ENCODE peak calls at places on chromosomes 12 and 14, in six cellular contexts. One of them, this sample, is unnamed.

GRCh38 chr14:22483863-22484593 is 105.0 kb downstream of the DAD1 start:
- DNase-seq in left lung: no peak
- DNase-seq in IMR-90: no peak
- DNase-seq in mesothelial cell of epicardium: no peak
- DNase-seq in lower leg skin: no peak
- DNase-seq in bronchial epithelial cell: no peak
- DNase-seq in this sample: no peak

GRCh38 chr14:22314183-22314820 is 274.7 kb downstream of the DAD1 start:
- DNase-seq in left lung: no peak
- DNase-seq in IMR-90: peak; percentile 62
- DNase-seq in mesothelial cell of epicardium: no peak
- DNase-seq in lower leg skin: no peak
- DNase-seq in bronchial epithelial cell: peak; percentile 63
- DNase-seq in this sample: no peak

GRCh38 chr14:75982724-75983358 is 1.0 kb upstream of the TGFB3 start:
- DNase-seq in left lung: peak; percentile 88
- DNase-seq in IMR-90: peak; percentile 61
- DNase-seq in mesothelial cell of epicardium: no peak
- DNase-seq in lower leg skin: peak; percentile 23
- DNase-seq in bronchial epithelial cell: no peak
- DNase-seq in this sample: no peak

GRCh38 chr14:55272922-55273321 is 1.7 kb downstream of the FBXO34 start:
- DNase-seq in left lung: no peak
- DNase-seq in IMR-90: no peak
- DNase-seq in mesothelial cell of epicardium: no peak
- DNase-seq in lower leg skin: no peak
- DNase-seq in bronchial epithelial cell: peak; percentile 26
- DNase-seq in this sample: no peak

GRCh38 chr12:122646568-122647220 is 56.5 kb downstream of the HCAR2 start:
- DNase-seq in left lung: no peak
- DNase-seq in IMR-90: peak; percentile 88
- DNase-seq in mesothelial cell of epicardium: no peak
- DNase-seq in lower leg skin: peak; percentile 37
- DNase-seq in bronchial epithelial cell: peak; percentile 66
- DNase-seq in this sample: no peak

GRCh38 chr12:124588689-124589318 is 21.4 kb upstream of the NCOR2 start:
- DNase-seq in left lung: no peak
- DNase-seq in IMR-90: peak; percentile 81
- DNase-seq in mesothelial cell of epicardium: no peak
- DNase-seq in lower leg skin: peak; percentile 77
- DNase-seq in bronchial epithelial cell: peak; percentile 79
- DNase-seq in this sample: no peak

GRCh38 chr12:100474617-100475016 is 951 bp downstream of the NR1H4 start:
- DNase-seq in left lung: no peak
- DNase-seq in IMR-90: no peak
- DNase-seq in mesothelial cell of epicardium: no peak
- DNase-seq in lower leg skin: no peak
- DNase-seq in bronchial epithelial cell: no peak
- DNase-seq in this sample: no peak

GRCh38 chr12:104632724-104633181 is 176.0 kb downstream of the CHST11 start:
- DNase-seq in left lung: no peak
- DNase-seq in IMR-90: peak; percentile 67
- DNase-seq in mesothelial cell of epicardium: no peak
- DNase-seq in lower leg skin: no peak
- DNase-seq in bronchial epithelial cell: no peak
- DNase-seq in this sample: no peak

GRCh38 chr12:102169922-102170698 is 27.5 kb downstream of the PMCH start:
- DNase-seq in left lung: no peak
- DNase-seq in IMR-90: peak; percentile 63
- DNase-seq in mesothelial cell of epicardium: no peak
- DNase-seq in lower leg skin: no peak
- DNase-seq in bronchial epithelial cell: peak; percentile 49
- DNase-seq in this sample: no peak

GRCh38 chr14:59085207-59085739 is 103.2 kb upstream of the DAAM1 start:
- DNase-seq in left lung: no peak
- DNase-seq in IMR-90: no peak
- DNase-seq in mesothelial cell of epicardium: no peak
- DNase-seq in lower leg skin: no peak
- DNase-seq in bronchial epithelial cell: no peak
- DNase-seq in this sample: no peak

GRCh38 chr14:104224516-104225281 is 86.3 kb downstream of the KIF26A start:
- DNase-seq in left lung: peak; percentile 72
- DNase-seq in IMR-90: no peak
- DNase-seq in mesothelial cell of epicardium: no peak
- DNase-seq in lower leg skin: no peak
- DNase-seq in bronchial epithelial cell: no peak
- DNase-seq in this sample: no peak

GRCh38 chr12:96302706-96303310 is 97.4 kb downstream of the CDK17 start:
- DNase-seq in left lung: no peak
- DNase-seq in IMR-90: no peak
- DNase-seq in mesothelial cell of epicardium: no peak
- DNase-seq in lower leg skin: no peak
- DNase-seq in bronchial epithelial cell: no peak
- DNase-seq in this sample: no peak

GRCh38 chr12:1651946-1652345 is 22.9 kb downstream of the WNT5B start:
- DNase-seq in left lung: no peak
- DNase-seq in IMR-90: no peak
- DNase-seq in mesothelial cell of epicardium: no peak
- DNase-seq in lower leg skin: no peak
- DNase-seq in bronchial epithelial cell: no peak
- DNase-seq in this sample: no peak

GRCh38 chr12:63922446-63922845 is 77.9 kb downstream of the SRGAP1 start:
- DNase-seq in left lung: no peak
- DNase-seq in IMR-90: peak; percentile 73
- DNase-seq in mesothelial cell of epicardium: no peak
- DNase-seq in lower leg skin: no peak
- DNase-seq in bronchial epithelial cell: peak; percentile 83
- DNase-seq in this sample: no peak

GRCh38 chr14:61125314-61126082 is 144.5 kb downstream of the SLC38A6 start:
- DNase-seq in left lung: no peak
- DNase-seq in IMR-90: peak; percentile 48
- DNase-seq in mesothelial cell of epicardium: no peak
- DNase-seq in lower leg skin: no peak
- DNase-seq in bronchial epithelial cell: peak; percentile 56
- DNase-seq in this sample: no peak

GRCh38 chr12:109863961-109864712 is 16.2 kb downstream of the GLTP start:
- DNase-seq in left lung: no peak
- DNase-seq in IMR-90: peak; percentile 63
- DNase-seq in mesothelial cell of epicardium: no peak
- DNase-seq in lower leg skin: no peak
- DNase-seq in bronchial epithelial cell: peak; percentile 74
- DNase-seq in this sample: no peak

GRCh38 chr14:74638066-74638465 is 26.0 kb upstream of the LTBP2 start:
- DNase-seq in left lung: no peak
- DNase-seq in IMR-90: no peak
- DNase-seq in mesothelial cell of epicardium: no peak
- DNase-seq in lower leg skin: no peak
- DNase-seq in bronchial epithelial cell: no peak
- DNase-seq in this sample: no peak

GRCh38 chr12:116916714-116917114 is 6.0 kb downstream of the FBXW8 start:
- DNase-seq in left lung: no peak
- DNase-seq in IMR-90: peak; percentile 84
- DNase-seq in mesothelial cell of epicardium: no peak
- DNase-seq in lower leg skin: no peak
- DNase-seq in bronchial epithelial cell: peak; percentile 70
- DNase-seq in this sample: peak; percentile 74

GRCh38 chr14:92456215-92457017 is 57.2 kb upstream of the RIN3 start:
- DNase-seq in left lung: peak; percentile 90
- DNase-seq in IMR-90: peak; percentile 70
- DNase-seq in mesothelial cell of epicardium: no peak
- DNase-seq in lower leg skin: no peak
- DNase-seq in bronchial epithelial cell: peak; percentile 29
- DNase-seq in this sample: no peak

GRCh38 chr12:54214553-54215374 is 26.0 kb upstream of the SMUG1 start:
- DNase-seq in left lung: peak; percentile 96
- DNase-seq in IMR-90: peak; percentile 85
- DNase-seq in mesothelial cell of epicardium: peak; percentile 87
- DNase-seq in lower leg skin: peak; percentile 84
- DNase-seq in bronchial epithelial cell: peak; percentile 72
- DNase-seq in this sample: peak; percentile 88

GRCh38 chr14:77674931-77675330 is 32.9 kb downstream of the ALKBH1 start:
- DNase-seq in left lung: no peak
- DNase-seq in IMR-90: no peak
- DNase-seq in mesothelial cell of epicardium: no peak
- DNase-seq in lower leg skin: no peak
- DNase-seq in bronchial epithelial cell: no peak
- DNase-seq in this sample: no peak

GRCh38 chr14:103378042-103378854 is 7.0 kb upstream of the MARK3 start:
- DNase-seq in left lung: no peak
- DNase-seq in IMR-90: no peak
- DNase-seq in mesothelial cell of epicardium: no peak
- DNase-seq in lower leg skin: no peak
- DNase-seq in bronchial epithelial cell: no peak
- DNase-seq in this sample: no peak

GRCh38 chr12:2243275-2243674 is 190.5 kb downstream of the CACNA1C start:
- DNase-seq in left lung: no peak
- DNase-seq in IMR-90: peak; percentile 32
- DNase-seq in mesothelial cell of epicardium: no peak
- DNase-seq in lower leg skin: no peak
- DNase-seq in bronchial epithelial cell: no peak
- DNase-seq in this sample: no peak

GRCh38 chr12:69688496-69689427 is 10.3 kb downstream of the BEST3 start:
- DNase-seq in left lung: peak; percentile 85
- DNase-seq in IMR-90: peak; percentile 94
- DNase-seq in mesothelial cell of epicardium: no peak
- DNase-seq in lower leg skin: peak; percentile 31
- DNase-seq in bronchial epithelial cell: peak; percentile 94
- DNase-seq in this sample: peak; percentile 15

GRCh38 chr14:103125098-103126070 is 2.1 kb downstream of the TNFAIP2 start:
- DNase-seq in left lung: peak; percentile 40
- DNase-seq in IMR-90: no peak
- DNase-seq in mesothelial cell of epicardium: no peak
- DNase-seq in lower leg skin: no peak
- DNase-seq in bronchial epithelial cell: no peak
- DNase-seq in this sample: no peak

GRCh38 chr12:4975574-4975973 is 65.9 kb downstream of the KCNA1 start:
- DNase-seq in left lung: peak; percentile 74
- DNase-seq in IMR-90: no peak
- DNase-seq in mesothelial cell of epicardium: no peak
- DNase-seq in lower leg skin: no peak
- DNase-seq in bronchial epithelial cell: no peak
- DNase-seq in this sample: no peak

GRCh38 chr12:105319691-105320209 is 10.7 kb upstream of the C12orf75 start:
- DNase-seq in left lung: no peak
- DNase-seq in IMR-90: no peak
- DNase-seq in mesothelial cell of epicardium: no peak
- DNase-seq in lower leg skin: no peak
- DNase-seq in bronchial epithelial cell: no peak
- DNase-seq in this sample: no peak

GRCh38 chr12:124836759-124837158 is 26.9 kb downstream of the SCARB1 start:
- DNase-seq in left lung: peak; percentile 23
- DNase-seq in IMR-90: no peak
- DNase-seq in mesothelial cell of epicardium: no peak
- DNase-seq in lower leg skin: no peak
- DNase-seq in bronchial epithelial cell: no peak
- DNase-seq in this sample: no peak

GRCh38 chr12:9761407-9761736 is 671 bp upstream of the CD69 start:
- DNase-seq in left lung: no peak
- DNase-seq in IMR-90: no peak
- DNase-seq in mesothelial cell of epicardium: no peak
- DNase-seq in lower leg skin: no peak
- DNase-seq in bronchial epithelial cell: no peak
- DNase-seq in this sample: no peak

GRCh38 chr12:96247567-96247962 is 53.4 kb downstream of the ELK3 start:
- DNase-seq in left lung: no peak
- DNase-seq in IMR-90: peak; percentile 78
- DNase-seq in mesothelial cell of epicardium: no peak
- DNase-seq in lower leg skin: no peak
- DNase-seq in bronchial epithelial cell: peak; percentile 51
- DNase-seq in this sample: no peak

GRCh38 chr14:100363053-100363452 is 39.9 kb downstream of the SLC25A47 start:
- DNase-seq in left lung: no peak
- DNase-seq in IMR-90: no peak
- DNase-seq in mesothelial cell of epicardium: no peak
- DNase-seq in lower leg skin: no peak
- DNase-seq in bronchial epithelial cell: no peak
- DNase-seq in this sample: no peak

GRCh38 chr14:51818748-51819386 is 41.5 kb upstream of the GNG2 start:
- DNase-seq in left lung: no peak
- DNase-seq in IMR-90: no peak
- DNase-seq in mesothelial cell of epicardium: no peak
- DNase-seq in lower leg skin: no peak
- DNase-seq in bronchial epithelial cell: no peak
- DNase-seq in this sample: no peak

GRCh38 chr12:109744026-109744425 is 30.4 kb downstream of the FAM222A start:
- DNase-seq in left lung: peak; percentile 71
- DNase-seq in IMR-90: no peak
- DNase-seq in mesothelial cell of epicardium: peak; percentile 16
- DNase-seq in lower leg skin: no peak
- DNase-seq in bronchial epithelial cell: no peak
- DNase-seq in this sample: no peak

GRCh38 chr12:52581481-52581880 is 7.8 kb upstream of the KRT74 start:
- DNase-seq in left lung: no peak
- DNase-seq in IMR-90: peak; percentile 10
- DNase-seq in mesothelial cell of epicardium: no peak
- DNase-seq in lower leg skin: peak; percentile 36
- DNase-seq in bronchial epithelial cell: peak; percentile 96
- DNase-seq in this sample: no peak

GRCh38 chr14:67413806-67414769 is 2.1 kb upstream of the PLEK2 start:
- DNase-seq in left lung: no peak
- DNase-seq in IMR-90: peak; percentile 88
- DNase-seq in mesothelial cell of epicardium: no peak
- DNase-seq in lower leg skin: no peak
- DNase-seq in bronchial epithelial cell: peak; percentile 97
- DNase-seq in this sample: no peak

GRCh38 chr14:57066887-57067513 is 201.7 kb downstream of the EXOC5 start:
- DNase-seq in left lung: peak; percentile 68
- DNase-seq in IMR-90: peak; percentile 2
- DNase-seq in mesothelial cell of epicardium: no peak
- DNase-seq in lower leg skin: no peak
- DNase-seq in bronchial epithelial cell: peak; percentile 10
- DNase-seq in this sample: no peak
- TF ChIP-seq CTCF in left lung: peak; percentile 14
- TF ChIP-seq CTCF in IMR-90: peak; percentile 44
- TF ChIP-seq CTCF in mesothelial cell of epicardium: no peak
- TF ChIP-seq CTCF in lower leg skin: no peak
- TF ChIP-seq CTCF in bronchial epithelial cell: peak; percentile 57
- TF ChIP-seq CTCF in this sample: no peak

GRCh38 chr12:127964717-127965116 is 302.3 kb upstream of the TMEM132C start:
- DNase-seq in left lung: no peak
- DNase-seq in IMR-90: no peak
- DNase-seq in mesothelial cell of epicardium: no peak
- DNase-seq in lower leg skin: no peak
- DNase-seq in bronchial epithelial cell: no peak
- DNase-seq in this sample: no peak
- TF ChIP-seq CTCF in left lung: no peak
- TF ChIP-seq CTCF in IMR-90: no peak
- TF ChIP-seq CTCF in mesothelial cell of epicardium: no peak
- TF ChIP-seq CTCF in lower leg skin: no peak
- TF ChIP-seq CTCF in bronchial epithelial cell: no peak
- TF ChIP-seq CTCF in this sample: no peak

GRCh38 chr14:44497148-44497547 is 9.9 kb downstream of the FSCB start:
- DNase-seq in left lung: no peak
- DNase-seq in IMR-90: no peak
- DNase-seq in mesothelial cell of epicardium: no peak
- DNase-seq in lower leg skin: no peak
- DNase-seq in bronchial epithelial cell: no peak
- DNase-seq in this sample: no peak
- TF ChIP-seq CTCF in left lung: no peak
- TF ChIP-seq CTCF in IMR-90: no peak
- TF ChIP-seq CTCF in mesothelial cell of epicardium: no peak
- TF ChIP-seq CTCF in lower leg skin: no peak
- TF ChIP-seq CTCF in bronchial epithelial cell: no peak
- TF ChIP-seq CTCF in this sample: no peak

GRCh38 chr12:3680919-3681594 is 71.9 kb downstream of the CRACR2A start:
- DNase-seq in left lung: no peak
- DNase-seq in IMR-90: no peak
- DNase-seq in mesothelial cell of epicardium: no peak
- DNase-seq in lower leg skin: no peak
- DNase-seq in bronchial epithelial cell: peak; percentile 23
- DNase-seq in this sample: no peak
- TF ChIP-seq CTCF in left lung: no peak
- TF ChIP-seq CTCF in IMR-90: no peak
- TF ChIP-seq CTCF in mesothelial cell of epicardium: no peak
- TF ChIP-seq CTCF in lower leg skin: no peak
- TF ChIP-seq CTCF in bronchial epithelial cell: peak; percentile 41
- TF ChIP-seq CTCF in this sample: no peak

This sample was measured in natural killer cell.